ENCODE peak calls at places on chromosomes 4 and X, in six cellular contexts. J is NCI-H1048; E is glutamatergic neuron; D is activated effector memory CD4-positive, alpha-beta T cell treated with anti-CD3 and anti-CD28 coated beads, Interleukin-2, amount 50 U/mL, for 16 hours; N is stimulated activated CD8-positive, alpha-beta memory T cell treated with anti-CD3 and anti-CD28 coated beads, Interleukin-12 subunit alpha, Interleukin-12 subunit beta, amount 100 ng/mL, for 4 hours; R is activated gamma-delta T cell. C is an unnamed sample.

GRCh38 chrX:14920196-14920595 is 47.0 kb downstream of the MOSPD2 start:
- DNase-seq in J (no peak), E (no peak), D (no peak), N (no peak), R (no peak), C (no peak)

GRCh38 chr4:43481526-43481925 is 589.0 kb downstream of the GRXCR1 start:
- DNase-seq in J (no peak), E (no peak), D (no peak), N (no peak), R (no peak), C (no peak)

GRCh38 chrX:77731821-77732419 is 54.1 kb downstream of the ATRX start:
- DNase-seq in J (no peak), E (peak), D (no peak), N (no peak), R (no peak), C (no peak)

GRCh38 chrX:38166478-38167083 is 54.1 kb downstream of the SRPX start:
- DNase-seq in J (no peak), E (no peak), D (no peak), N (no peak), R (no peak), C (no peak)

GRCh38 chrX:134642394-134642793 is 15.9 kb downstream of the PLAC1 start:
- DNase-seq in J (no peak), E (no peak), D (no peak), N (no peak), R (no peak), C (no peak)

GRCh38 chrX:96707829-96708228 is 23.2 kb downstream of the DIAPH2 start:
- DNase-seq in J (no peak), E (no peak), D (no peak), N (no peak), R (no peak), C (no peak)

GRCh38 chrX:40471965-40472648 is 108.7 kb upstream of the ATP6AP2 start:
- DNase-seq in J (no peak), E (no peak), D (peak), N (no peak), R (no peak), C (peak)

GRCh38 chr4:144589512-144589911 is 56.4 kb upstream of the HHIP start:
- DNase-seq in J (no peak), E (no peak), D (no peak), N (no peak), R (no peak), C (no peak)

GRCh38 chr4:139550724-139551429 is 5.1 kb downstream of the SETD7 start:
- DNase-seq in J (no peak), E (no peak), D (no peak), N (no peak), R (no peak), C (no peak)

GRCh38 chrX:43949669-43950068 is 23.5 kb downstream of the NDP start:
- DNase-seq in J (no peak), E (peak), D (peak), N (no peak), R (no peak), C (peak)

GRCh38 chrX:119604778-119605177 is 1.4 kb downstream of the NKRF start:
- DNase-seq in J (no peak), E (no peak), D (no peak), N (no peak), R (no peak), C (no peak)